ENCODE peak calls at places on chromosomes 13 and 19, in ten cellular contexts. One of them, this sample, is unnamed.
A peak's percentile ranks its signal among the peaks of the same experiment; 100 is the strongest.

GRCh38 chr13:105848494-105848893 is 687.0 kb downstream of the EFNB2 start:
- DNase-seq in Peyer's patch: no peak
- DNase-seq in PC-9: no peak
- DNase-seq in ovary: no peak
- DNase-seq in hepatocyte: no peak
- DNase-seq in adrenal gland: no peak
- DNase-seq in lung: no peak
- DNase-seq in thoracic aorta: no peak
- DNase-seq in neural progenitor cell: no peak
- DNase-seq in CD8-positive, alpha-beta T cell: no peak
- DNase-seq in this sample: no peak

GRCh38 chr13:95644611-95645052 is at the start of gene DZIP1:
- DNase-seq in Peyer's patch: peak; percentile 57
- DNase-seq in PC-9: no peak
- DNase-seq in ovary: peak; percentile 89
- DNase-seq in hepatocyte: peak; percentile 76
- DNase-seq in adrenal gland: peak; percentile 66
- DNase-seq in lung: peak; percentile 58
- DNase-seq in thoracic aorta: peak; percentile 15
- DNase-seq in neural progenitor cell: peak; percentile 94
- DNase-seq in CD8-positive, alpha-beta T cell: no peak
- DNase-seq in this sample: peak; percentile 80

GRCh38 chr19:28869459-28869858 is 343.5 kb downstream of the UQCRFS1 start:
- DNase-seq in Peyer's patch: no peak
- DNase-seq in PC-9: no peak
- DNase-seq in ovary: no peak
- DNase-seq in hepatocyte: no peak
- DNase-seq in adrenal gland: no peak
- DNase-seq in lung: no peak
- DNase-seq in thoracic aorta: no peak
- DNase-seq in neural progenitor cell: no peak
- DNase-seq in CD8-positive, alpha-beta T cell: no peak
- DNase-seq in this sample: no peak

GRCh38 chr13:98556968-98557591 is 19.8 kb downstream of the STK24 start:
- DNase-seq in Peyer's patch: peak; percentile 65
- DNase-seq in PC-9: no peak
- DNase-seq in ovary: no peak
- DNase-seq in hepatocyte: peak; percentile 50
- DNase-seq in adrenal gland: peak; percentile 44
- DNase-seq in lung: no peak
- DNase-seq in thoracic aorta: no peak
- DNase-seq in neural progenitor cell: no peak
- DNase-seq in CD8-positive, alpha-beta T cell: no peak
- DNase-seq in this sample: peak; percentile 39

GRCh38 chr13:50580684-50581305 is 262.7 kb downstream of the DLEU7 start:
- DNase-seq in Peyer's patch: no peak
- DNase-seq in PC-9: no peak
- DNase-seq in ovary: no peak
- DNase-seq in hepatocyte: no peak
- DNase-seq in adrenal gland: no peak
- DNase-seq in lung: no peak
- DNase-seq in thoracic aorta: no peak
- DNase-seq in neural progenitor cell: no peak
- DNase-seq in CD8-positive, alpha-beta T cell: no peak
- DNase-seq in this sample: no peak

GRCh38 chr19:29748996-29749395 is 33.9 kb upstream of the C19orf12 start:
- DNase-seq in Peyer's patch: no peak
- DNase-seq in PC-9: no peak
- DNase-seq in ovary: no peak
- DNase-seq in hepatocyte: no peak
- DNase-seq in adrenal gland: no peak
- DNase-seq in lung: no peak
- DNase-seq in thoracic aorta: no peak
- DNase-seq in neural progenitor cell: no peak
- DNase-seq in CD8-positive, alpha-beta T cell: no peak
- DNase-seq in this sample: no peak

GRCh38 chr19:3123956-3124355 is 11.9 kb upstream of the GNA15 start:
- DNase-seq in Peyer's patch: peak; percentile 53
- DNase-seq in PC-9: no peak
- DNase-seq in ovary: no peak
- DNase-seq in hepatocyte: no peak
- DNase-seq in adrenal gland: no peak
- DNase-seq in lung: no peak
- DNase-seq in thoracic aorta: no peak
- DNase-seq in neural progenitor cell: no peak
- DNase-seq in CD8-positive, alpha-beta T cell: no peak
- DNase-seq in this sample: no peak

GRCh38 chr19:7848779-7849457 is 18.9 kb downstream of the EVI5L start:
- DNase-seq in Peyer's patch: peak; percentile 46
- DNase-seq in PC-9: no peak
- DNase-seq in ovary: no peak
- DNase-seq in hepatocyte: no peak
- DNase-seq in adrenal gland: no peak
- DNase-seq in lung: no peak
- DNase-seq in thoracic aorta: no peak
- DNase-seq in neural progenitor cell: no peak
- DNase-seq in CD8-positive, alpha-beta T cell: no peak
- DNase-seq in this sample: no peak

GRCh38 chr19:52370341-52370710 is 603 bp downstream of the ZNF880 start:
- DNase-seq in Peyer's patch: no peak
- DNase-seq in PC-9: no peak
- DNase-seq in ovary: no peak
- DNase-seq in hepatocyte: no peak
- DNase-seq in adrenal gland: no peak
- DNase-seq in lung: no peak
- DNase-seq in thoracic aorta: no peak
- DNase-seq in neural progenitor cell: no peak
- DNase-seq in CD8-positive, alpha-beta T cell: no peak
- DNase-seq in this sample: no peak

GRCh38 chr19:52366414-52366824 is 3.3 kb upstream of the ZNF880 start:
- DNase-seq in Peyer's patch: no peak
- DNase-seq in PC-9: no peak
- DNase-seq in ovary: no peak
- DNase-seq in hepatocyte: no peak
- DNase-seq in adrenal gland: no peak
- DNase-seq in lung: no peak
- DNase-seq in thoracic aorta: no peak
- DNase-seq in neural progenitor cell: no peak
- DNase-seq in CD8-positive, alpha-beta T cell: no peak
- DNase-seq in this sample: no peak

GRCh38 chr19:52369463-52370340 is at the start of gene ZNF880:
- DNase-seq in Peyer's patch: peak; percentile 92
- DNase-seq in PC-9: peak; percentile 78
- DNase-seq in ovary: peak; percentile 94
- DNase-seq in hepatocyte: peak; percentile 96
- DNase-seq in adrenal gland: peak; percentile 92
- DNase-seq in lung: peak; percentile 91
- DNase-seq in thoracic aorta: peak; percentile 82
- DNase-seq in neural progenitor cell: peak; percentile 93
- DNase-seq in CD8-positive, alpha-beta T cell: peak; percentile 92
- DNase-seq in this sample: peak; percentile 65
- H3K4me1 ChIP-seq in Peyer's patch: no peaks in the 10 kb centered on the region
- H3K4me1 ChIP-seq in PC-9: peaks cover 8% of the 10 kb centered on the region
- H3K4me1 ChIP-seq in ovary: no peaks in the 10 kb centered on the region
- H3K4me1 ChIP-seq in hepatocyte: peaks cover 3% of the 10 kb centered on the region
- H3K4me1 ChIP-seq in adrenal gland: peaks cover 5% of the 10 kb centered on the region
- H3K4me1 ChIP-seq in lung: no peaks in the 10 kb centered on the region
- H3K4me1 ChIP-seq in thoracic aorta: peaks cover 6% of the 10 kb centered on the region
- H3K4me1 ChIP-seq in neural progenitor cell: no peaks in the 10 kb centered on the region
- H3K4me1 ChIP-seq in CD8-positive, alpha-beta T cell: peaks cover 8% of the 10 kb centered on the region
- H3K4me1 ChIP-seq in this sample: no peaks in the 10 kb centered on the region

GRCh38 chr19:5080809-5081208 is 111.9 kb downstream of the KDM4B start:
- DNase-seq in Peyer's patch: no peak
- DNase-seq in PC-9: no peak
- DNase-seq in ovary: no peak
- DNase-seq in hepatocyte: no peak
- DNase-seq in adrenal gland: no peak
- DNase-seq in lung: no peak
- DNase-seq in thoracic aorta: no peak
- DNase-seq in neural progenitor cell: no peak
- DNase-seq in CD8-positive, alpha-beta T cell: no peak
- DNase-seq in this sample: no peak

GRCh38 chr19:5079410-5079774 is 110.5 kb downstream of the KDM4B start:
- DNase-seq in Peyer's patch: no peak
- DNase-seq in PC-9: no peak
- DNase-seq in ovary: no peak
- DNase-seq in hepatocyte: no peak
- DNase-seq in adrenal gland: no peak
- DNase-seq in lung: no peak
- DNase-seq in thoracic aorta: no peak
- DNase-seq in neural progenitor cell: no peak
- DNase-seq in CD8-positive, alpha-beta T cell: no peak
- DNase-seq in this sample: no peak

GRCh38 chr19:5078666-5079409 is 109.9 kb downstream of the KDM4B start:
- DNase-seq in Peyer's patch: no peak
- DNase-seq in PC-9: no peak
- DNase-seq in ovary: no peak
- DNase-seq in hepatocyte: no peak
- DNase-seq in adrenal gland: no peak
- DNase-seq in lung: no peak
- DNase-seq in thoracic aorta: no peak
- DNase-seq in neural progenitor cell: no peak
- DNase-seq in CD8-positive, alpha-beta T cell: no peak
- DNase-seq in this sample: no peak

GRCh38 chr19:5081441-5082161 is 112.7 kb downstream of the KDM4B start:
- DNase-seq in Peyer's patch: no peak
- DNase-seq in PC-9: no peak
- DNase-seq in ovary: no peak
- DNase-seq in hepatocyte: no peak
- DNase-seq in adrenal gland: no peak
- DNase-seq in lung: no peak
- DNase-seq in thoracic aorta: no peak
- DNase-seq in neural progenitor cell: no peak
- DNase-seq in CD8-positive, alpha-beta T cell: no peak
- DNase-seq in this sample: no peak

DNA sequence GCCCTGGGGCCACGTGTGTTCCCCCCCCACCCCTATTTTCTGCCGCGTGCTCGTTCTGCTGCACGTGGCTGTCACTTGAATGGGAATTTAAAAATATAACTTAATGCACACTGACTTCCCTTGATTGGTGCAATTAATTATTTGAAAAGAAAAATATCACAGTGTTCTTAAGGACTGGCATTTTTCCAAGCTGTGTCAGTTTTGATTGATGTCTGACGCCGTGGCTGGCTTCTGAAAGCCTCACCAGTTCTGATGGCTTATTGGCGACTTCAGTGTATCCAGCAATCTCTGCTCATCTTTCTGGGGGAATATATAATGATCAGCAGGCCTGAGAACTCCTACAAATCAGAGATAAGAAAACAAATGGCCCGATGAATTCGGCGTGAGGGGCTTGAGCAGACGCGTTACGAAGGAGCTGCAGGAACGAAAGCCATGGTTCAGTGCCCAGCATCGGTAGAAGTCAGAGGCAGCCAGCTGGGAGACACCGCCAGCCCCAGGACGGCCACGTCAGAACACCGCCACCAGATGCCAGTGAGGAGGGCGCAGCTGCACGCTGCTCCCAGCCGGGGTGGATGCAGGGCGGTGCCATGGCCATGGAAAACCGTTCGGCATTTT is 111.2 kb downstream of the KDM4B start:
- DNase-seq in Peyer's patch: no peak
- DNase-seq in PC-9: no peak
- DNase-seq in ovary: no peak
- DNase-seq in hepatocyte: no peak
- DNase-seq in adrenal gland: no peak
- DNase-seq in lung: no peak
- DNase-seq in thoracic aorta: no peak
- DNase-seq in neural progenitor cell: no peak
- DNase-seq in CD8-positive, alpha-beta T cell: no peak
- DNase-seq in this sample: no peak
- TF ChIP-seq CTCF in Peyer's patch: no peak
- TF ChIP-seq CTCF in PC-9: no peak
- TF ChIP-seq CTCF in ovary: no peak
- TF ChIP-seq CTCF in hepatocyte: no peak
- TF ChIP-seq CTCF in adrenal gland: no peak
- TF ChIP-seq CTCF in lung: no peak
- TF ChIP-seq CTCF in thoracic aorta: no peak
- TF ChIP-seq CTCF in neural progenitor cell: no peak
- TF ChIP-seq CTCF in CD8-positive, alpha-beta T cell: no peak
- TF ChIP-seq CTCF in this sample: no peak

GRCh38 chr13:114118763-114119123 is 13.7 kb downstream of the RASA3 start:
- DNase-seq in Peyer's patch: no peak
- DNase-seq in PC-9: no peak
- DNase-seq in ovary: no peak
- DNase-seq in hepatocyte: peak; percentile 70
- DNase-seq in adrenal gland: no peak
- DNase-seq in lung: no peak
- DNase-seq in thoracic aorta: no peak
- DNase-seq in neural progenitor cell: no peak
- DNase-seq in CD8-positive, alpha-beta T cell: no peak
- DNase-seq in this sample: peak; percentile 71

GRCh38 chr13:114116734-114117133 is 15.7 kb downstream of the RASA3 start:
- DNase-seq in Peyer's patch: peak; percentile 11
- DNase-seq in PC-9: no peak
- DNase-seq in ovary: peak; percentile 2
- DNase-seq in hepatocyte: no peak
- DNase-seq in adrenal gland: peak; percentile 2
- DNase-seq in lung: no peak
- DNase-seq in thoracic aorta: no peak
- DNase-seq in neural progenitor cell: no peak
- DNase-seq in CD8-positive, alpha-beta T cell: no peak
- DNase-seq in this sample: no peak

GRCh38 chr13:114115796-114116195 is 16.6 kb downstream of the RASA3 start:
- DNase-seq in Peyer's patch: peak; percentile 48
- DNase-seq in PC-9: no peak
- DNase-seq in ovary: peak; percentile 11
- DNase-seq in hepatocyte: no peak
- DNase-seq in adrenal gland: peak; percentile 10
- DNase-seq in lung: no peak
- DNase-seq in thoracic aorta: no peak
- DNase-seq in neural progenitor cell: no peak
- DNase-seq in CD8-positive, alpha-beta T cell: no peak
- DNase-seq in this sample: peak; percentile 27

GRCh38 chr13:114119196-114119595 is 13.2 kb downstream of the RASA3 start:
- DNase-seq in Peyer's patch: no peak
- DNase-seq in PC-9: no peak
- DNase-seq in ovary: no peak
- DNase-seq in hepatocyte: peak; percentile 80
- DNase-seq in adrenal gland: no peak
- DNase-seq in lung: no peak
- DNase-seq in thoracic aorta: no peak
- DNase-seq in neural progenitor cell: peak; percentile 77
- DNase-seq in CD8-positive, alpha-beta T cell: no peak
- DNase-seq in this sample: no peak

GRCh38 chr13:114118086-114118762 is 14.2 kb downstream of the RASA3 start:
- DNase-seq in Peyer's patch: no peak
- DNase-seq in PC-9: no peak
- DNase-seq in ovary: no peak
- DNase-seq in hepatocyte: no peak
- DNase-seq in adrenal gland: no peak
- DNase-seq in lung: no peak
- DNase-seq in thoracic aorta: no peak
- DNase-seq in neural progenitor cell: no peak
- DNase-seq in CD8-positive, alpha-beta T cell: no peak
- DNase-seq in this sample: no peak
- H3K4me1 ChIP-seq in Peyer's patch: peaks cover 6% of the 10 kb centered on the region
- H3K4me1 ChIP-seq in PC-9: peaks cover 4% of the 10 kb centered on the region
- H3K4me1 ChIP-seq in ovary: peaks cover 2% of the 10 kb centered on the region
- H3K4me1 ChIP-seq in hepatocyte: peaks cover 33% of the 10 kb centered on the region
- H3K4me1 ChIP-seq in adrenal gland: peaks cover under 1% of the 10 kb centered on the region
- H3K4me1 ChIP-seq in lung: peaks cover 20% of the 10 kb centered on the region
- H3K4me1 ChIP-seq in thoracic aorta: peaks cover 6% of the 10 kb centered on the region
- H3K4me1 ChIP-seq in neural progenitor cell: peaks cover 25% of the 10 kb centered on the region
- H3K4me1 ChIP-seq in CD8-positive, alpha-beta T cell: peaks cover 80% of the 10 kb centered on the region
- H3K4me1 ChIP-seq in this sample: peaks cover 33% of the 10 kb centered on the region

GRCh38 chr13:87674143-87674772 is 3.1 kb downstream of the SLITRK5 start:
- DNase-seq in Peyer's patch: no peak
- DNase-seq in PC-9: no peak
- DNase-seq in ovary: no peak
- DNase-seq in hepatocyte: no peak
- DNase-seq in adrenal gland: no peak
- DNase-seq in lung: no peak
- DNase-seq in thoracic aorta: no peak
- DNase-seq in neural progenitor cell: peak; percentile 57
- DNase-seq in CD8-positive, alpha-beta T cell: no peak
- DNase-seq in this sample: no peak

GRCh38 chr13:87667686-87668085 is 3.5 kb upstream of the SLITRK5 start:
- DNase-seq in Peyer's patch: no peak
- DNase-seq in PC-9: no peak
- DNase-seq in ovary: no peak
- DNase-seq in hepatocyte: no peak
- DNase-seq in adrenal gland: no peak
- DNase-seq in lung: no peak
- DNase-seq in thoracic aorta: no peak
- DNase-seq in neural progenitor cell: no peak
- DNase-seq in CD8-positive, alpha-beta T cell: no peak
- DNase-seq in this sample: no peak

GRCh38 chr13:87669379-87669978 is 1.7 kb upstream of the SLITRK5 start:
- DNase-seq in Peyer's patch: no peak
- DNase-seq in PC-9: peak; percentile 43
- DNase-seq in ovary: no peak
- DNase-seq in hepatocyte: peak; percentile 53
- DNase-seq in adrenal gland: no peak
- DNase-seq in lung: no peak
- DNase-seq in thoracic aorta: no peak
- DNase-seq in neural progenitor cell: peak; percentile 56
- DNase-seq in CD8-positive, alpha-beta T cell: no peak
- DNase-seq in this sample: no peak

GRCh38 chr13:87671824-87672603 is 843 bp downstream of the SLITRK5 start:
- DNase-seq in Peyer's patch: peak; percentile 44
- DNase-seq in PC-9: no peak
- DNase-seq in ovary: no peak
- DNase-seq in hepatocyte: peak; percentile 11
- DNase-seq in adrenal gland: no peak
- DNase-seq in lung: no peak
- DNase-seq in thoracic aorta: no peak
- DNase-seq in neural progenitor cell: peak; percentile 62
- DNase-seq in CD8-positive, alpha-beta T cell: no peak
- DNase-seq in this sample: no peak

GRCh38 chr13:87671031-87671823 is at the start of gene SLITRK5:
- DNase-seq in Peyer's patch: peak; percentile 69
- DNase-seq in PC-9: peak; percentile 55
- DNase-seq in ovary: peak; percentile 35
- DNase-seq in hepatocyte: peak; percentile 86
- DNase-seq in adrenal gland: peak; percentile 51
- DNase-seq in lung: peak; percentile 69
- DNase-seq in thoracic aorta: no peak
- DNase-seq in neural progenitor cell: peak; percentile 90
- DNase-seq in CD8-positive, alpha-beta T cell: peak; percentile 67
- DNase-seq in this sample: peak; percentile 54
- TF ChIP-seq CTCF in Peyer's patch: peak; percentile 28
- TF ChIP-seq CTCF in PC-9: peak; percentile 79
- TF ChIP-seq CTCF in ovary: no peak
- TF ChIP-seq CTCF in hepatocyte: peak; percentile 88
- TF ChIP-seq CTCF in adrenal gland: peak; percentile 82
- TF ChIP-seq CTCF in lung: peak; percentile 30
- TF ChIP-seq CTCF in thoracic aorta: peak; percentile 60
- TF ChIP-seq CTCF in neural progenitor cell: peak; percentile 82
- TF ChIP-seq CTCF in CD8-positive, alpha-beta T cell: peak; percentile 19
- TF ChIP-seq CTCF in this sample: peak; percentile 64

This sample was measured in Caco-2.